ENCODE peak calls at places on chromosomes 5 and 9, in seven cellular contexts. One of them, this sample, is unnamed.

GRCh38 chr5:40437452-40437861 is 242.3 kb upstream of the PTGER4 start:
- DNase-seq in fibroblast of pulmonary artery: peak
- DNase-seq in dorsolateral prefrontal cortex: no peak
- DNase-seq in fibroblast of the aortic adventitia: peak
- DNase-seq in type B pancreatic cell: no peak
- DNase-seq in fibroblast of mammary gland: peak
- DNase-seq in A549: peak
- DNase-seq in this sample: peak

GRCh38 chr5:40904205-40904993 is 4.9 kb upstream of the C7 start:
- DNase-seq in fibroblast of pulmonary artery: peak
- DNase-seq in dorsolateral prefrontal cortex: no peak
- DNase-seq in fibroblast of the aortic adventitia: peak
- DNase-seq in type B pancreatic cell: no peak
- DNase-seq in fibroblast of mammary gland: peak
- DNase-seq in A549: peak
- DNase-seq in this sample: peak

GRCh38 chr5:35436441-35437057 is 181.1 kb upstream of the SPEF2 start:
- DNase-seq in fibroblast of pulmonary artery: peak
- DNase-seq in dorsolateral prefrontal cortex: no peak
- DNase-seq in fibroblast of the aortic adventitia: peak
- DNase-seq in type B pancreatic cell: no peak
- DNase-seq in fibroblast of mammary gland: peak
- DNase-seq in A549: peak
- DNase-seq in this sample: no peak

GRCh38 chr5:93162201-93162654 is 418.8 kb downstream of the NR2F1-AS1 start:
- DNase-seq in fibroblast of pulmonary artery: peak
- DNase-seq in dorsolateral prefrontal cortex: no peak
- DNase-seq in fibroblast of the aortic adventitia: no peak
- DNase-seq in type B pancreatic cell: no peak
- DNase-seq in fibroblast of mammary gland: peak
- DNase-seq in A549: no peak
- DNase-seq in this sample: peak

GRCh38 chr9:3689555-3689954 is 163.8 kb upstream of the RFX3 start:
- DNase-seq in fibroblast of pulmonary artery: no peak
- DNase-seq in dorsolateral prefrontal cortex: no peak
- DNase-seq in fibroblast of the aortic adventitia: no peak
- DNase-seq in type B pancreatic cell: no peak
- DNase-seq in fibroblast of mammary gland: no peak
- DNase-seq in A549: no peak
- DNase-seq in this sample: no peak

GRCh38 chr9:134066923-134067851 is 639 bp downstream of the BRD3 start:
- DNase-seq in fibroblast of pulmonary artery: peak
- DNase-seq in dorsolateral prefrontal cortex: no peak
- DNase-seq in fibroblast of the aortic adventitia: peak
- DNase-seq in type B pancreatic cell: no peak
- DNase-seq in fibroblast of mammary gland: peak
- DNase-seq in A549: peak
- DNase-seq in this sample: peak

GRCh38 chr5:147200001-147200400 is 34.8 kb upstream of the STK32A start:
- DNase-seq in fibroblast of pulmonary artery: no peak
- DNase-seq in dorsolateral prefrontal cortex: no peak
- DNase-seq in fibroblast of the aortic adventitia: no peak
- DNase-seq in type B pancreatic cell: no peak
- DNase-seq in fibroblast of mammary gland: no peak
- DNase-seq in A549: no peak
- DNase-seq in this sample: no peak

GRCh38 chr5:109708813-109709212 is 19.1 kb downstream of the MAN2A1 start:
- DNase-seq in fibroblast of pulmonary artery: no peak
- DNase-seq in dorsolateral prefrontal cortex: no peak
- DNase-seq in fibroblast of the aortic adventitia: no peak
- DNase-seq in type B pancreatic cell: no peak
- DNase-seq in fibroblast of mammary gland: no peak
- DNase-seq in A549: no peak
- DNase-seq in this sample: no peak

GRCh38 chr9:17900604-17901003 is 321.7 kb downstream of the SH3GL2 start:
- DNase-seq in fibroblast of pulmonary artery: no peak
- DNase-seq in dorsolateral prefrontal cortex: no peak
- DNase-seq in fibroblast of the aortic adventitia: no peak
- DNase-seq in type B pancreatic cell: no peak
- DNase-seq in fibroblast of mammary gland: no peak
- DNase-seq in A549: no peak
- DNase-seq in this sample: no peak

GRCh38 chr9:133041958-133042357 is 11.2 kb downstream of the GTF3C5 start:
- DNase-seq in fibroblast of pulmonary artery: no peak
- DNase-seq in dorsolateral prefrontal cortex: no peak
- DNase-seq in fibroblast of the aortic adventitia: no peak
- DNase-seq in type B pancreatic cell: no peak
- DNase-seq in fibroblast of mammary gland: no peak
- DNase-seq in A549: no peak
- DNase-seq in this sample: no peak

GRCh38 chr9:14362175-14362574 is 48.2 kb upstream of the NFIB start:
- DNase-seq in fibroblast of pulmonary artery: peak
- DNase-seq in dorsolateral prefrontal cortex: no peak
- DNase-seq in fibroblast of the aortic adventitia: peak
- DNase-seq in type B pancreatic cell: no peak
- DNase-seq in fibroblast of mammary gland: peak
- DNase-seq in A549: no peak
- DNase-seq in this sample: no peak

GRCh38 chr9:92607773-92608172 is 62.2 kb downstream of the IPPK start:
- DNase-seq in fibroblast of pulmonary artery: peak
- DNase-seq in dorsolateral prefrontal cortex: no peak
- DNase-seq in fibroblast of the aortic adventitia: peak
- DNase-seq in type B pancreatic cell: no peak
- DNase-seq in fibroblast of mammary gland: peak
- DNase-seq in A549: no peak
- DNase-seq in this sample: no peak

GRCh38 chr9:96386157-96386556 is 2.6 kb upstream of the SLC35D2 start:
- DNase-seq in fibroblast of pulmonary artery: no peak
- DNase-seq in dorsolateral prefrontal cortex: no peak
- DNase-seq in fibroblast of the aortic adventitia: no peak
- DNase-seq in type B pancreatic cell: no peak
- DNase-seq in fibroblast of mammary gland: no peak
- DNase-seq in A549: no peak
- DNase-seq in this sample: no peak

GRCh38 chr5:2293906-2294305 is 411.2 kb upstream of the IRX4 start:
- DNase-seq in fibroblast of pulmonary artery: no peak
- DNase-seq in dorsolateral prefrontal cortex: no peak
- DNase-seq in fibroblast of the aortic adventitia: no peak
- DNase-seq in type B pancreatic cell: no peak
- DNase-seq in fibroblast of mammary gland: no peak
- DNase-seq in A549: no peak
- DNase-seq in this sample: no peak

GRCh38 chr5:129507527-129507926 is 47.4 kb downstream of the ADAMTS19 start:
- DNase-seq in fibroblast of pulmonary artery: no peak
- DNase-seq in dorsolateral prefrontal cortex: no peak
- DNase-seq in fibroblast of the aortic adventitia: no peak
- DNase-seq in type B pancreatic cell: no peak
- DNase-seq in fibroblast of mammary gland: no peak
- DNase-seq in A549: no peak
- DNase-seq in this sample: no peak

DNA sequence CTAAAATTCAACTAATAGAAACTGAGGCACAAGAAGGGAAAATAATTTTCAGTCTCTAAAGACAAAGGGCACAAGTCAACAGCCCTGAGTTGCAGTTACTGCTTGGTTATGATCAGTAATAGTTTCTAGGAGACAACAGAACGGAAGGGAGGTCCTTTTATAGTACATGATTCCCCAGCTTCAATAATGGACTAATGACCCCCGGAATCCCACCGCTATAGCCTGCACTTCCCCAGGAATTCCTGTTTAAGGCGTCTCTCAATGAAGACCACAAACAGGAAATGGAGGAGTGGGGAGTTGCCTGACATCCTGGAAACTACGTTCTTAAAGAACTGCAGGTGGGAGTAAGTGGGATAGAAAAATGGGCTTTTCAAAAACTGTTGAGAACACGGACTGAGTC is 60.6 kb downstream of the DIAPH1 start:
- DNase-seq in fibroblast of pulmonary artery: peak
- DNase-seq in dorsolateral prefrontal cortex: no peak
- DNase-seq in fibroblast of the aortic adventitia: no peak
- DNase-seq in type B pancreatic cell: no peak
- DNase-seq in fibroblast of mammary gland: peak
- DNase-seq in A549: no peak
- DNase-seq in this sample: no peak
- TF ChIP-seq CTCF in fibroblast of pulmonary artery: no peak
- TF ChIP-seq CTCF in dorsolateral prefrontal cortex: no peak
- TF ChIP-seq CTCF in fibroblast of the aortic adventitia: no peak
- TF ChIP-seq CTCF in type B pancreatic cell: peak
- TF ChIP-seq CTCF in fibroblast of mammary gland: no peak
- TF ChIP-seq CTCF in A549: no peak
- TF ChIP-seq CTCF in this sample: peak

GRCh38 chr5:154421868-154422267 is 23.9 kb upstream of the SAP30L start:
- DNase-seq in fibroblast of pulmonary artery: peak
- DNase-seq in dorsolateral prefrontal cortex: no peak
- DNase-seq in fibroblast of the aortic adventitia: no peak
- DNase-seq in type B pancreatic cell: no peak
- DNase-seq in fibroblast of mammary gland: peak
- DNase-seq in A549: peak
- DNase-seq in this sample: peak
- TF ChIP-seq CTCF in fibroblast of pulmonary artery: peak
- TF ChIP-seq CTCF in dorsolateral prefrontal cortex: peak
- TF ChIP-seq CTCF in fibroblast of the aortic adventitia: peak
- TF ChIP-seq CTCF in type B pancreatic cell: peak
- TF ChIP-seq CTCF in fibroblast of mammary gland: peak
- TF ChIP-seq CTCF in A549: peak
- TF ChIP-seq CTCF in this sample: peak

DNA sequence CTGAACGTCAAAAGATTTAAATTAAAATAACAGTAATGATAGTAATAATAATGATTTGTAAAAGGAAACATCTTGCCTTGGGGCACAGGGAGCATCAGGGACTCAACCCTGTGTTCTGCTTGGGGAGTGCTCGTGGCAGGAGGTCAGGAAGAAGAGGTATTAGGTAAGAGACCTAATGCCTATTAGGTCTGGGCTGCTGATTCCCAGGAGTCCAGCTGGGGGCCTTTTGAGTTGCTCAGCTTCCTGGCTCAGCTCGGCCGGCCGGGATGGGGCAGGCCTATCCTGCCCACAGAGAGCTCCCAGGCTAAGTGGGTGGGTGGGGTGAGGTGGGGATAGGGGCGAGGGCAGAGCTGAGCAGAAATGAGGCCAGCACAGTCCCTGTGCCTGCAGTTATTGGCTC is 17.5 kb downstream of the LMX1B start:
- DNase-seq in fibroblast of pulmonary artery: no peak
- DNase-seq in dorsolateral prefrontal cortex: no peak
- DNase-seq in fibroblast of the aortic adventitia: no peak
- DNase-seq in type B pancreatic cell: no peak
- DNase-seq in fibroblast of mammary gland: no peak
- DNase-seq in A549: no peak
- DNase-seq in this sample: no peak
- TF ChIP-seq CTCF in fibroblast of pulmonary artery: no peak
- TF ChIP-seq CTCF in dorsolateral prefrontal cortex: no peak
- TF ChIP-seq CTCF in fibroblast of the aortic adventitia: no peak
- TF ChIP-seq CTCF in type B pancreatic cell: no peak
- TF ChIP-seq CTCF in fibroblast of mammary gland: no peak
- TF ChIP-seq CTCF in A549: no peak
- TF ChIP-seq CTCF in this sample: no peak

GRCh38 chr5:180831139-180832080 is 28.8 kb upstream of the MGAT1 start:
- DNase-seq in fibroblast of pulmonary artery: peak
- DNase-seq in dorsolateral prefrontal cortex: peak
- DNase-seq in fibroblast of the aortic adventitia: peak
- DNase-seq in type B pancreatic cell: peak
- DNase-seq in fibroblast of mammary gland: peak
- DNase-seq in A549: peak
- DNase-seq in this sample: peak
- TF ChIP-seq CTCF in fibroblast of pulmonary artery: no peak
- TF ChIP-seq CTCF in dorsolateral prefrontal cortex: peak
- TF ChIP-seq CTCF in fibroblast of the aortic adventitia: no peak
- TF ChIP-seq CTCF in type B pancreatic cell: no peak
- TF ChIP-seq CTCF in fibroblast of mammary gland: no peak
- TF ChIP-seq CTCF in A549: no peak
- TF ChIP-seq CTCF in this sample: no peak

DNA sequence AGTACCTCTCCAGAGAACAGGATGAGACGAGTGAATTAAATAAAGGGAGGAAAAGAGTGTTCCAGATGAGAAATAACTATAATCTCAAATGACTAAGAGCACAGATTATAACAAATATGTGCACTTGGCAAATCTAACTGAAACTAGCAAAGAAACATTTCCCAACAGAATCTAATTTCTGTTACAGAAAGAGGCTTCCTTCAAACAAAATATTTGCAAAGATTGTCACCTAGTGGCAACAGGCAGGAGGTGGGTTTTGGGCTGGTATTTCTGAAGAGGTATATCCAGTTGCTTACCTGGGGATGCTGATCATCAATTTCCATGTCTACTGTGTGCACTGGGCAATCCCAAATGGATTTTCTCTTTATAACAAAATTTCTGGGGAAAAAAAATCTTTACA is 5.6 kb upstream of the SPDL1 start:
- DNase-seq in fibroblast of pulmonary artery: peak
- DNase-seq in dorsolateral prefrontal cortex: no peak
- DNase-seq in fibroblast of the aortic adventitia: peak
- DNase-seq in type B pancreatic cell: no peak
- DNase-seq in fibroblast of mammary gland: peak
- DNase-seq in A549: peak
- DNase-seq in this sample: no peak
- TF ChIP-seq CTCF in fibroblast of pulmonary artery: peak
- TF ChIP-seq CTCF in dorsolateral prefrontal cortex: no peak
- TF ChIP-seq CTCF in fibroblast of the aortic adventitia: peak
- TF ChIP-seq CTCF in type B pancreatic cell: peak
- TF ChIP-seq CTCF in fibroblast of mammary gland: peak
- TF ChIP-seq CTCF in A549: peak
- TF ChIP-seq CTCF in this sample: no peak

GRCh38 chr9:19102631-19103345 is at the start of gene HAUS6:
- DNase-seq in fibroblast of pulmonary artery: peak
- DNase-seq in dorsolateral prefrontal cortex: peak
- DNase-seq in fibroblast of the aortic adventitia: peak
- DNase-seq in type B pancreatic cell: peak
- DNase-seq in fibroblast of mammary gland: peak
- DNase-seq in A549: peak
- DNase-seq in this sample: peak
- TF ChIP-seq CTCF in fibroblast of pulmonary artery: peak
- TF ChIP-seq CTCF in dorsolateral prefrontal cortex: peak
- TF ChIP-seq CTCF in fibroblast of the aortic adventitia: peak
- TF ChIP-seq CTCF in type B pancreatic cell: peak
- TF ChIP-seq CTCF in fibroblast of mammary gland: peak
- TF ChIP-seq CTCF in A549: no peak
- TF ChIP-seq CTCF in this sample: peak

GRCh38 chr9:32523910-32524309 is 2.1 kb downstream of the RIGI start:
- DNase-seq in fibroblast of pulmonary artery: no peak
- DNase-seq in dorsolateral prefrontal cortex: no peak
- DNase-seq in fibroblast of the aortic adventitia: no peak
- DNase-seq in type B pancreatic cell: no peak
- DNase-seq in fibroblast of mammary gland: no peak
- DNase-seq in A549: no peak
- DNase-seq in this sample: no peak

GRCh38 chr9:32526707-32527048 is 682 bp upstream of the RIGI start:
- DNase-seq in fibroblast of pulmonary artery: no peak
- DNase-seq in dorsolateral prefrontal cortex: no peak
- DNase-seq in fibroblast of the aortic adventitia: no peak
- DNase-seq in type B pancreatic cell: no peak
- DNase-seq in fibroblast of mammary gland: no peak
- DNase-seq in A549: no peak
- DNase-seq in this sample: no peak

GRCh38 chr9:32524558-32525461 is 1.2 kb downstream of the RIGI start:
- DNase-seq in fibroblast of pulmonary artery: peak
- DNase-seq in dorsolateral prefrontal cortex: no peak
- DNase-seq in fibroblast of the aortic adventitia: peak
- DNase-seq in type B pancreatic cell: no peak
- DNase-seq in fibroblast of mammary gland: no peak
- DNase-seq in A549: no peak
- DNase-seq in this sample: peak

GRCh38 chr9:32525506-32525905 is 490 bp downstream of the RIGI start:
- DNase-seq in fibroblast of pulmonary artery: peak
- DNase-seq in dorsolateral prefrontal cortex: no peak
- DNase-seq in fibroblast of the aortic adventitia: peak
- DNase-seq in type B pancreatic cell: no peak
- DNase-seq in fibroblast of mammary gland: peak
- DNase-seq in A549: no peak
- DNase-seq in this sample: no peak

GRCh38 chr9:32526042-32526706 is at the start of gene RIGI:
- DNase-seq in fibroblast of pulmonary artery: peak
- DNase-seq in dorsolateral prefrontal cortex: peak
- DNase-seq in fibroblast of the aortic adventitia: peak
- DNase-seq in type B pancreatic cell: peak
- DNase-seq in fibroblast of mammary gland: peak
- DNase-seq in A549: peak
- DNase-seq in this sample: peak
- TF ChIP-seq CTCF in fibroblast of pulmonary artery: peak
- TF ChIP-seq CTCF in dorsolateral prefrontal cortex: peak
- TF ChIP-seq CTCF in fibroblast of the aortic adventitia: peak
- TF ChIP-seq CTCF in type B pancreatic cell: peak
- TF ChIP-seq CTCF in fibroblast of mammary gland: peak
- TF ChIP-seq CTCF in A549: peak
- TF ChIP-seq CTCF in this sample: peak